ENCODE peak calls at places on chromosomes 11 and 22, in four cellular contexts. R, F, H and B are unnamed samples.

GRCh38 chr11:13970986-13971385 is 8.5 kb downstream of the SPON1 start:
- DNase-seq in R (no peak), F (no peak), H (peak), B (no peak)

GRCh38 chr11:102254047-102254446 is 63.2 kb upstream of the BIRC3 start:
- DNase-seq in R (peak), F (peak), H (no peak), B (no peak)

GRCh38 chr11:60878245-60879101 is 11.1 kb downstream of the ZP1 start:
- DNase-seq in R (no peak), F (no peak), H (no peak), B (no peak)

GRCh38 chr11:70581991-70582885 is 183.9 kb downstream of the CTTN start:
- DNase-seq in R (no peak), F (no peak), H (no peak), B (no peak)

GRCh38 chr22:36823177-36823839 is 6.5 kb upstream of the PVALB start:
- DNase-seq in R (no peak), F (no peak), H (no peak), B (no peak)

GRCh38 chr11:8008212-8008611 is 21.1 kb downstream of the EIF3F start:
- DNase-seq in R (no peak), F (no peak), H (no peak), B (no peak)

GRCh38 chr22:32058656-32059280 is 15.7 kb downstream of the SLC5A1 start:
- DNase-seq in R (no peak), F (no peak), H (no peak), B (no peak)

GRCh38 chr11:86919557-86920210 is 35.5 kb downstream of the FZD4 start:
- DNase-seq in R (peak), F (peak), H (peak), B (no peak)

GRCh38 chr22:47486569-47487312 is 724.3 kb downstream of the TBC1D22A start:
- DNase-seq in R (no peak), F (no peak), H (no peak), B (no peak)

GRCh38 chr11:34792143-34792542 is 124.0 kb downstream of the APIP start:
- DNase-seq in R (peak), F (no peak), H (no peak), B (no peak)

GRCh38 chr11:65640483-65641207 is 2.7 kb downstream of the SIPA1 start:
- DNase-seq in R (no peak), F (no peak), H (no peak), B (no peak)

GRCh38 chr11:65915101-65915820 is 3.6 kb downstream of the C11orf68 start:
- DNase-seq in R (no peak), F (no peak), H (no peak), B (no peak)

GRCh38 chr11:118928870-118929495 is 3.3 kb upstream of the BCL9L start:
- DNase-seq in R (peak), F (peak), H (peak), B (no peak)

GRCh38 chr22:50084570-50084969 is 656 bp downstream of the MLC1 start:
- DNase-seq in R (no peak), F (no peak), H (no peak), B (no peak)

GRCh38 chr11:86931965-86932332 is 23.2 kb downstream of the FZD4 start:
- DNase-seq in R (peak), F (no peak), H (no peak), B (no peak)

GRCh38 chr22:45322873-45323525 is 13.3 kb downstream of the FAM118A start:
- DNase-seq in R (no peak), F (no peak), H (no peak), B (no peak)

GRCh38 chr11:112628676-112629075 is 332.5 kb upstream of the NCAM1 start:
- DNase-seq in R (no peak), F (no peak), H (no peak), B (no peak)

GRCh38 chr22:33299245-33299956 is 241.2 kb upstream of the SYN3 start:
- DNase-seq in R (no peak), F (no peak), H (no peak), B (peak)

GRCh38 chr22:36546092-36546804 is 17.3 kb upstream of the EIF3D start:
- DNase-seq in R (peak), F (peak), H (peak), B (no peak)

GRCh38 chr11:117621226-117621625 is 175.8 kb downstream of the DSCAML1 start:
- DNase-seq in R (peak), F (no peak), H (no peak), B (no peak)

GRCh38 chr11:122656631-122657101 is 1.1 kb downstream of the UBASH3B start:
- DNase-seq in R (no peak), F (peak), H (no peak), B (no peak)

GRCh38 chr11:121591405-121592033 is 138.8 kb upstream of the SORL1-AS1 start:
- DNase-seq in R (peak), F (peak), H (peak), B (peak)

GRCh38 chr11:96748639-96749370 is 359.0 kb downstream of the JRKL start:
- DNase-seq in R (no peak), F (no peak), H (no peak), B (no peak)

GRCh38 chr11:14119357-14119756 is 156.8 kb downstream of the SPON1 start:
- DNase-seq in R (no peak), F (no peak), H (no peak), B (no peak)

GRCh38 chr11:14249121-14249963 is 109.6 kb downstream of the RRAS2 start:
- DNase-seq in R (peak), F (peak), H (peak), B (no peak)

GRCh38 chr22:43110927-43111623 is 525 bp downstream of the BIK start:
- DNase-seq in R (no peak), F (no peak), H (no peak), B (no peak)

GRCh38 chr22:44026630-44027511 is 2.8 kb downstream of the PARVB start:
- DNase-seq in R (peak), F (no peak), H (no peak), B (peak)

GRCh38 chr11:128607819-128608218 is 20.5 kb upstream of the ETS1 start:
- DNase-seq in R (no peak), F (no peak), H (no peak), B (no peak)

GRCh38 chr11:76658651-76659650 is 11.6 kb downstream of the LRRC32 start:
- DNase-seq in R (no peak), F (no peak), H (no peak), B (no peak)

GRCh38 chr11:111922803-111923202 is 4.1 kb downstream of the C11orf52 start:
- DNase-seq in R (no peak), F (no peak), H (peak), B (no peak)

GRCh38 chr22:33073989-33074391 is 15.8 kb upstream of the SYN3 start:
- DNase-seq in R (no peak), F (no peak), H (no peak), B (no peak)

GRCh38 chr22:31995807-31996206 is 47.3 kb upstream of the SLC5A1 start:
- DNase-seq in R (no peak), F (no peak), H (no peak), B (no peak)

GRCh38 chr11:10488121-10488580 is 33.1 kb downstream of the AMPD3 start:
- DNase-seq in R (no peak), F (no peak), H (no peak), B (no peak)

GRCh38 chr11:42646959-42647358 is 664.8 kb upstream of the API5 start:
- DNase-seq in R (no peak), F (no peak), H (no peak), B (no peak)

GRCh38 chr11:70104419-70104818 is 26.3 kb downstream of the ANO1 start:
- DNase-seq in R (no peak), F (no peak), H (no peak), B (no peak)

GRCh38 chr11:119373917-119374631 is 7.4 kb downstream of the USP2 start:
- DNase-seq in R (peak), F (peak), H (peak), B (no peak)

GRCh38 chr11:96037267-96037990 is 113.5 kb upstream of the MTMR2 start:
- DNase-seq in R (no peak), F (peak), H (no peak), B (no peak)

GRCh38 chr22:27133951-27134664 is 476.7 kb downstream of the MIAT start:
- DNase-seq in R (peak), F (no peak), H (no peak), B (no peak)

GRCh38 chr11:15944460-15944859 is 411.9 kb downstream of the SOX6 start:
- DNase-seq in R (no peak), F (no peak), H (no peak), B (no peak)
- TF ChIP-seq TARDBP in R (no peak), F (no peak), H (no peak), B (no peak)

GRCh38 chr11:62689421-62690183 is at the start of gene LRRN4CL:
- DNase-seq in R (no peak), F (no peak), H (no peak), B (no peak)
- TF ChIP-seq TARDBP in R (no peak), F (no peak), H (no peak), B (no peak)

GRCh38 chr11:19680824-19681368 is 31.7 kb upstream of the NAV2 start:
- DNase-seq in R (no peak), F (no peak), H (no peak), B (no peak)
- TF ChIP-seq TARDBP in R (no peak), F (no peak), H (no peak), B (no peak)

GRCh38 chr11:29093416-29093815 is 923.4 kb downstream of the KCNA4 start:
- DNase-seq in R (no peak), F (no peak), H (peak), B (no peak)
- TF ChIP-seq TARDBP in R (no peak), F (no peak), H (no peak), B (no peak)

GRCh38 chr11:1077417-1078119 is 2.9 kb downstream of the MUC2 start:
- DNase-seq in R (no peak), F (no peak), H (no peak), B (no peak)
- TF ChIP-seq TARDBP in R (no peak), F (no peak), H (no peak), B (no peak)

DNA sequence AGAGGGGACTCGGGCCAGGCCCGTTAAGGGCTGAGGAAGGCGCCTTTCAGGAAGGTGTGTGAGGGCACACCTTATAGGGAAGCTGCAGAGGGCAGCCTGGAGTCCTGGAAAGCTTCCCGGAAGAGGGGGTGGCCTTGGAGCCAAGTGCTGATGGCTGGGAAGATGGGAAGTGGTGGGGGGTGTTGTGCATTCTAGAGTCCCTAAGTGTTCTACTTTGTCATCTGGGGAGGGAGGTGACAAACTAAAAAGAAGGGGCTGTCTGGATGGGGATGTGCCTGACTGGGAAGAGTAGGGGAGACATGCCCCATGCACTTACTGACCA is 6.8 kb downstream of the ZDHHC8 start:
- DNase-seq in R (no peak), F (no peak), H (no peak), B (no peak)
- TF ChIP-seq TARDBP in R (no peak), F (no peak), H (no peak), B (no peak)

DNA sequence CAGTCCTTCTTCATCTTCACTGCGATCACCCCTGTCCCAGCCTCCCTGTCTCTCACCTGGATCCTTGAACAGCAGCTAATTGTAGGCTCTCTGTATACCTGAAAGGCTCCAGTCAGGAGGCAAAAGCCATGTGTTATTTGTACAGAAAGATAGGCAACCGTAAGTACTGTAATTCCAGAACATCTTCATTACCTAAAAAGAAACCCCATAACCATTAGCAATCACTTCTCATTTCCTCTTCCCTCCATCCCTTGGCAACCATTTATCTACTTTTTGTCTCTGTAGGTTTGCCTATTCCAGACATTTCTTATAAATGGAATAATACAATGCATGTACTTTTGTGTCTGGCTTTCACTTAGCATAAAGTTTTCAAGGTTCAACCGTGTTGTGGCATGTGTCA is 17.8 kb downstream of the NAGA start:
- DNase-seq in R (no peak), F (no peak), H (no peak), B (no peak)
- TF ChIP-seq TARDBP in R (no peak), F (no peak), H (no peak), B (no peak)

GRCh38 chr11:12380565-12381325 is 3.4 kb downstream of the PARVA start:
- DNase-seq in R (no peak), F (no peak), H (no peak), B (no peak)
- TF ChIP-seq TARDBP in R (no peak), F (no peak), H (no peak), B (no peak)